ENCODE peak calls at places on chromosomes 11 and 22, in ten cellular contexts. One of them, this sample, is unnamed.

GRCh38 chr11:125290263-125290662 is 125.7 kb downstream of the PKNOX2 start:
- DNase-seq in tibial artery: no peak
- DNase-seq in AG10803: no peak
- DNase-seq in fibroblast of pulmonary artery: no peak
- DNase-seq in upper lobe of left lung: no peak
- DNase-seq in thyroid gland: no peak
- DNase-seq in left ventricle myocardium inferior: no peak
- DNase-seq in choroid plexus epithelial cell: no peak
- DNase-seq in neural progenitor cell: no peak
- DNase-seq in kidney: peak
- DNase-seq in this sample: no peak

GRCh38 chr11:114040706-114041211 is 18.8 kb upstream of the ZBTB16 start:
- DNase-seq in tibial artery: no peak
- DNase-seq in AG10803: no peak
- DNase-seq in fibroblast of pulmonary artery: peak
- DNase-seq in upper lobe of left lung: no peak
- DNase-seq in thyroid gland: peak
- DNase-seq in left ventricle myocardium inferior: no peak
- DNase-seq in choroid plexus epithelial cell: peak
- DNase-seq in neural progenitor cell: no peak
- DNase-seq in kidney: no peak
- DNase-seq in this sample: peak

GRCh38 chr11:45272701-45273100 is 13.4 kb downstream of the SYT13 start:
- DNase-seq in tibial artery: no peak
- DNase-seq in AG10803: no peak
- DNase-seq in fibroblast of pulmonary artery: peak
- DNase-seq in upper lobe of left lung: no peak
- DNase-seq in thyroid gland: no peak
- DNase-seq in left ventricle myocardium inferior: no peak
- DNase-seq in choroid plexus epithelial cell: no peak
- DNase-seq in neural progenitor cell: no peak
- DNase-seq in kidney: no peak
- DNase-seq in this sample: peak

GRCh38 chr11:83656931-83657330 is 370.8 kb upstream of the CCDC90B start:
- DNase-seq in tibial artery: no peak
- DNase-seq in AG10803: no peak
- DNase-seq in fibroblast of pulmonary artery: no peak
- DNase-seq in upper lobe of left lung: no peak
- DNase-seq in thyroid gland: peak
- DNase-seq in left ventricle myocardium inferior: no peak
- DNase-seq in choroid plexus epithelial cell: no peak
- DNase-seq in neural progenitor cell: no peak
- DNase-seq in kidney: no peak
- DNase-seq in this sample: no peak

GRCh38 chr22:41620646-41621098 is at the start of gene DESI1:
- DNase-seq in tibial artery: peak
- DNase-seq in AG10803: no peak
- DNase-seq in fibroblast of pulmonary artery: no peak
- DNase-seq in upper lobe of left lung: no peak
- DNase-seq in thyroid gland: peak
- DNase-seq in left ventricle myocardium inferior: no peak
- DNase-seq in choroid plexus epithelial cell: no peak
- DNase-seq in neural progenitor cell: no peak
- DNase-seq in kidney: no peak
- DNase-seq in this sample: peak

GRCh38 chr22:41563051-41563711 is 2.4 kb downstream of the CSDC2 start:
- DNase-seq in tibial artery: peak
- DNase-seq in AG10803: peak
- DNase-seq in fibroblast of pulmonary artery: peak
- DNase-seq in upper lobe of left lung: no peak
- DNase-seq in thyroid gland: no peak
- DNase-seq in left ventricle myocardium inferior: no peak
- DNase-seq in choroid plexus epithelial cell: peak
- DNase-seq in neural progenitor cell: no peak
- DNase-seq in kidney: no peak
- DNase-seq in this sample: peak

GRCh38 chr22:47006433-47006832 is 244.0 kb downstream of the TBC1D22A start:
- DNase-seq in tibial artery: no peak
- DNase-seq in AG10803: no peak
- DNase-seq in fibroblast of pulmonary artery: no peak
- DNase-seq in upper lobe of left lung: no peak
- DNase-seq in thyroid gland: no peak
- DNase-seq in left ventricle myocardium inferior: no peak
- DNase-seq in choroid plexus epithelial cell: no peak
- DNase-seq in neural progenitor cell: peak
- DNase-seq in kidney: no peak
- DNase-seq in this sample: no peak

GRCh38 chr11:115226556-115226955 is 277.7 kb downstream of the CADM1 start:
- DNase-seq in tibial artery: no peak
- DNase-seq in AG10803: peak
- DNase-seq in fibroblast of pulmonary artery: peak
- DNase-seq in upper lobe of left lung: no peak
- DNase-seq in thyroid gland: peak
- DNase-seq in left ventricle myocardium inferior: no peak
- DNase-seq in choroid plexus epithelial cell: peak
- DNase-seq in neural progenitor cell: peak
- DNase-seq in kidney: no peak
- DNase-seq in this sample: peak

DNA sequence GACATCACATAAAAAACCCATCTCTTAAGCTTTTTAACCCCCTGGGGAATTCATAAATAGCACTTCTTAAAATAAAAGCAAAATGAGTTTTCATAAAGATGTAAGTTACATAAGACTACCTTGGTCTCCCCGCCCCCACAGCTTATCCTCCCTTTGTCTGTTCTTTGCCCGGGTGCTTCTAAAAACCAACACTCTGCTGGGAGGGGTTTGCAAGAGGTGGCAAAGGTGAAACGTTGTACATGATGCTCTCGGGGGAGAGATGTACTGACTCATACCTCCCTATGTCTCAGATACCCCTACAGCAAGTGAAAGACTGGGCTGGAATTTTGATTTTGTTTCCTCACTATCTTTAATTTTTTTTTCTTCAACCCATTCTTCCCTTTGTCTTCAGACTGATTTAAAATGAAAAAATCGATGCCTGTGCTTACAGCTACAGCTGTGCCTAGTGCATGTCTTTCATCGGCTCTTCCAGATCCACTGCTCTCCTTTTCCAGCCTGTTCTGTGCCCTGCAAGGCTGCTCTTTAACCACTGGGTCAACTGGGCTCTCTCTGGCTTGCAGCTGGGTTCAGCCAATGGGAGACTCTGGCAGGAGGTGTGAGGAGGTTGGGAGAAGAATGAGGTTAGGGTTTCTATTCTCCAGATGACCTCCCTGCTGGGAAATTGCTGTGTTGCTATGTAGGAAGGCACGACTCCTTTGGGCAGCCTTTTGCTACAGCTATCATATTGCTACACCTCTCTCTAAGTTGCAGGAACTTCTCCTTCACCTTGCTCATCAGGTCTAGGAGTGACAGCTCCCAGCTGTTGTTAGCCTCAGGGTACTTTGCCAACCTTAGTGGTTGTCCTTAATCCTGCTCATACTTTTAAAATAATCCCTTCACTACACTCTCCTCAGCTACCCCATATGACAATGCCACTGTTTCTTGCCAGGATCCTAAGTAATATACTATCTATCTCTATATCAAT is 266.5 kb downstream of the TENM4 start:
- DNase-seq in tibial artery: no peak
- DNase-seq in AG10803: peak
- DNase-seq in fibroblast of pulmonary artery: no peak
- DNase-seq in upper lobe of left lung: no peak
- DNase-seq in thyroid gland: peak
- DNase-seq in left ventricle myocardium inferior: no peak
- DNase-seq in choroid plexus epithelial cell: peak
- DNase-seq in neural progenitor cell: peak
- DNase-seq in kidney: no peak
- DNase-seq in this sample: no peak
- H3K4me3 ChIP-seq in tibial artery: peak
- H3K4me3 ChIP-seq in AG10803: peak
- H3K4me3 ChIP-seq in fibroblast of pulmonary artery: no peak
- H3K4me3 ChIP-seq in upper lobe of left lung: no peak
- H3K4me3 ChIP-seq in thyroid gland: no peak
- H3K4me3 ChIP-seq in left ventricle myocardium inferior: no peak
- H3K4me3 ChIP-seq in choroid plexus epithelial cell: no peak
- H3K4me3 ChIP-seq in neural progenitor cell: no peak
- H3K4me3 ChIP-seq in kidney: no peak
- H3K4me3 ChIP-seq in this sample: no peak

GRCh38 chr11:14306481-14306880 is 52.5 kb downstream of the RRAS2 start:
- DNase-seq in tibial artery: no peak
- DNase-seq in AG10803: no peak
- DNase-seq in fibroblast of pulmonary artery: no peak
- DNase-seq in upper lobe of left lung: no peak
- DNase-seq in thyroid gland: no peak
- DNase-seq in left ventricle myocardium inferior: no peak
- DNase-seq in choroid plexus epithelial cell: no peak
- DNase-seq in neural progenitor cell: peak
- DNase-seq in kidney: no peak
- DNase-seq in this sample: no peak

GRCh38 chr11:14310696-14311095 is 48.3 kb downstream of the RRAS2 start:
- DNase-seq in tibial artery: no peak
- DNase-seq in AG10803: peak
- DNase-seq in fibroblast of pulmonary artery: peak
- DNase-seq in upper lobe of left lung: no peak
- DNase-seq in thyroid gland: no peak
- DNase-seq in left ventricle myocardium inferior: no peak
- DNase-seq in choroid plexus epithelial cell: peak
- DNase-seq in neural progenitor cell: no peak
- DNase-seq in kidney: no peak
- DNase-seq in this sample: no peak

GRCh38 chr11:14308114-14308896 is 50.7 kb downstream of the RRAS2 start:
- DNase-seq in tibial artery: no peak
- DNase-seq in AG10803: peak
- DNase-seq in fibroblast of pulmonary artery: peak
- DNase-seq in upper lobe of left lung: no peak
- DNase-seq in thyroid gland: no peak
- DNase-seq in left ventricle myocardium inferior: no peak
- DNase-seq in choroid plexus epithelial cell: peak
- DNase-seq in neural progenitor cell: peak
- DNase-seq in kidney: no peak
- DNase-seq in this sample: peak

GRCh38 chr11:14309425-14310192 is 49.4 kb downstream of the RRAS2 start:
- DNase-seq in tibial artery: no peak
- DNase-seq in AG10803: no peak
- DNase-seq in fibroblast of pulmonary artery: no peak
- DNase-seq in upper lobe of left lung: no peak
- DNase-seq in thyroid gland: no peak
- DNase-seq in left ventricle myocardium inferior: no peak
- DNase-seq in choroid plexus epithelial cell: no peak
- DNase-seq in neural progenitor cell: no peak
- DNase-seq in kidney: no peak
- DNase-seq in this sample: no peak

DNA sequence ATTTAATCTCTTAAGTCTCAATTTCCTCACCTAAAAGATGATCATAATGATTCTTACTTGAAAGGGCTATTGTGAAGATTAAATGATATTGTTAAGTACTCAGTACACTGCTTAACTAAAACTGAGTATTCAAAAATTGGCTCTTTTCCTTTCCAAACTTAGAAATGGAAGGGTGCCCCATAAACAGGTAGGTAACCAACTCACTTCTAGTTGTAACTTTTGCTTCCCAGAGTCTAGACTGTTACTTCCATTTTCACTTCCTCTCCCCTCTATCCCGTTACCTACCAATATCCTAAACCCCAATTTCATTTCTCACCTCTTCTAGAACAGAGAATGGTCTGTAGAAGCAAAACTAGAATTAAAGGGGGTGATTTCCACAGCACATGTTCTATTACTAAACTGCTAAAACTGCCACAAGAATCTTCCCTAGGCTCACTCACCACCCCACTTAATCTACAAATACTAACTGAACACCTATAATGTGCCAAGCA is 50.0 kb downstream of the RRAS2 start:
- DNase-seq in tibial artery: no peak
- DNase-seq in AG10803: no peak
- DNase-seq in fibroblast of pulmonary artery: no peak
- DNase-seq in upper lobe of left lung: no peak
- DNase-seq in thyroid gland: no peak
- DNase-seq in left ventricle myocardium inferior: no peak
- DNase-seq in choroid plexus epithelial cell: no peak
- DNase-seq in neural progenitor cell: no peak
- DNase-seq in kidney: no peak
- DNase-seq in this sample: no peak
- TF ChIP-seq CTCF in tibial artery: no peak
- TF ChIP-seq CTCF in AG10803: no peak
- TF ChIP-seq CTCF in fibroblast of pulmonary artery: no peak
- TF ChIP-seq CTCF in upper lobe of left lung: no peak
- TF ChIP-seq CTCF in thyroid gland: no peak
- TF ChIP-seq CTCF in left ventricle myocardium inferior: no peak
- TF ChIP-seq CTCF in choroid plexus epithelial cell: no peak
- TF ChIP-seq CTCF in neural progenitor cell: no peak
- TF ChIP-seq CTCF in kidney: no peak
- TF ChIP-seq CTCF in this sample: no peak

DNA sequence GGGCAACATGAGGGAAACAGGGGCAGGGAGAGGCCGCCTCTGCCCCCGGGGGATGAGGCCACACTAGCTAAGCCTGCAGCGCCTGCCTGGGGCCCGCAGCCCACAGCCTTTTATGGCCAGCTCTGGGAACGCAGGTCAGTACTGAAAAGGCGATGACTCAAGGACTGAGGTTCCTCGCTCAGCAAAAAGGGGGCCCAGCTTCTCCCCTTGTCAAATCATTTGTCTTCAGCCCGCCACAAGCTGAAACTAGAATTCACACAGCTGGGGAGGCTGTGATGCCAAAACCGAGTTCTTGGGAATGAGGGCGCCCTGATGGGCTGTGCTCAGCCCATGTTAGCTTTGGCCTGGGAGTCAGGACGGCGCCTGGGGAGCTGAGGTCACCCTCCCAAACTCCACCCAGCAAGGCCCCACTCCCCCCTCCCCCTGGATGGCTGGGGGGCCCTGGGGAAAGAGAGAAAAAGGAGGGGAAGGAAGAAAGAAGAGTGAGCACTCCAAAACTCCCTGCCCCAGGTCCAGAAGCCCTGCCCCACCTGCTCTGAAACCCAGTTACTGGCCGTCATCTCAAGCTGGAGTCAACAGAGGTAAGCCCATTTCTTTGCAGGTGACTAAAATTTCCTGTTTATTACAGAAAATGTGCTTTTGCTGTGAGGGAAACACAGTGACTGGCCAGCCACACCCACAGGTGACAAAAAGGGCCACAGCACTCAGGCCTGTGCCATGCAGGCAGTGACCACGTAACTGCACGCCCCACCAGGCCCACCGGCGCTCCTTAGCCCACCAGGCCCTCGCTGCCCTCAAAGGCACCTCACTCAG is 13.7 kb downstream of the EHD1 start:
- DNase-seq in tibial artery: peak
- DNase-seq in AG10803: peak
- DNase-seq in fibroblast of pulmonary artery: peak
- DNase-seq in upper lobe of left lung: peak
- DNase-seq in thyroid gland: no peak
- DNase-seq in left ventricle myocardium inferior: peak
- DNase-seq in choroid plexus epithelial cell: peak
- DNase-seq in neural progenitor cell: peak
- DNase-seq in kidney: peak
- DNase-seq in this sample: no peak
- H3K4me3 ChIP-seq in tibial artery: peak
- H3K4me3 ChIP-seq in AG10803: peak
- H3K4me3 ChIP-seq in fibroblast of pulmonary artery: no peak
- H3K4me3 ChIP-seq in upper lobe of left lung: no peak
- H3K4me3 ChIP-seq in thyroid gland: no peak
- H3K4me3 ChIP-seq in left ventricle myocardium inferior: peak
- H3K4me3 ChIP-seq in choroid plexus epithelial cell: no peak
- H3K4me3 ChIP-seq in neural progenitor cell: no peak
- H3K4me3 ChIP-seq in kidney: no peak
- H3K4me3 ChIP-seq in this sample: no peak

GRCh38 chr11:66912963-66913362 is 45.2 kb downstream of the PC start:
- DNase-seq in tibial artery: no peak
- DNase-seq in AG10803: no peak
- DNase-seq in fibroblast of pulmonary artery: no peak
- DNase-seq in upper lobe of left lung: no peak
- DNase-seq in thyroid gland: no peak
- DNase-seq in left ventricle myocardium inferior: no peak
- DNase-seq in choroid plexus epithelial cell: no peak
- DNase-seq in neural progenitor cell: peak
- DNase-seq in kidney: no peak
- DNase-seq in this sample: no peak

GRCh38 chr11:66915866-66916265 is 42.3 kb downstream of the PC start:
- DNase-seq in tibial artery: no peak
- DNase-seq in AG10803: no peak
- DNase-seq in fibroblast of pulmonary artery: no peak
- DNase-seq in upper lobe of left lung: no peak
- DNase-seq in thyroid gland: no peak
- DNase-seq in left ventricle myocardium inferior: no peak
- DNase-seq in choroid plexus epithelial cell: peak
- DNase-seq in neural progenitor cell: no peak
- DNase-seq in kidney: no peak
- DNase-seq in this sample: no peak

GRCh38 chr11:66912361-66912760 is 45.8 kb downstream of the PC start:
- DNase-seq in tibial artery: no peak
- DNase-seq in AG10803: no peak
- DNase-seq in fibroblast of pulmonary artery: no peak
- DNase-seq in upper lobe of left lung: no peak
- DNase-seq in thyroid gland: no peak
- DNase-seq in left ventricle myocardium inferior: no peak
- DNase-seq in choroid plexus epithelial cell: no peak
- DNase-seq in neural progenitor cell: no peak
- DNase-seq in kidney: peak
- DNase-seq in this sample: no peak

GRCh38 chr11:66914505-66914904 is 43.7 kb downstream of the PC start:
- DNase-seq in tibial artery: no peak
- DNase-seq in AG10803: no peak
- DNase-seq in fibroblast of pulmonary artery: no peak
- DNase-seq in upper lobe of left lung: no peak
- DNase-seq in thyroid gland: no peak
- DNase-seq in left ventricle myocardium inferior: no peak
- DNase-seq in choroid plexus epithelial cell: no peak
- DNase-seq in neural progenitor cell: no peak
- DNase-seq in kidney: no peak
- DNase-seq in this sample: no peak

GRCh38 chr11:66915046-66915832 is 42.9 kb downstream of the PC start:
- DNase-seq in tibial artery: no peak
- DNase-seq in AG10803: no peak
- DNase-seq in fibroblast of pulmonary artery: no peak
- DNase-seq in upper lobe of left lung: no peak
- DNase-seq in thyroid gland: no peak
- DNase-seq in left ventricle myocardium inferior: no peak
- DNase-seq in choroid plexus epithelial cell: peak
- DNase-seq in neural progenitor cell: peak
- DNase-seq in kidney: no peak
- DNase-seq in this sample: no peak
- TF ChIP-seq CTCF in tibial artery: no peak
- TF ChIP-seq CTCF in AG10803: no peak
- TF ChIP-seq CTCF in fibroblast of pulmonary artery: no peak
- TF ChIP-seq CTCF in upper lobe of left lung: no peak
- TF ChIP-seq CTCF in thyroid gland: no peak
- TF ChIP-seq CTCF in left ventricle myocardium inferior: no peak
- TF ChIP-seq CTCF in choroid plexus epithelial cell: peak
- TF ChIP-seq CTCF in neural progenitor cell: no peak
- TF ChIP-seq CTCF in kidney: no peak
- TF ChIP-seq CTCF in this sample: no peak